ENCODE peak calls at places on chromosomes 12 and 14, in nine cellular contexts. One of them, this sample, is unnamed.

GRCh38 chr12:93245543-93245942 is 132.2 kb upstream of the NUDT4 start:
- DNase-seq in astrocyte of the cerebellum: no peak
- DNase-seq in heart left ventricle: no peak
- DNase-seq in AG10803: no peak
- DNase-seq in AG04450: no peak
- DNase-seq in Calu3: no peak
- DNase-seq in fibroblast of pulmonary artery: no peak
- DNase-seq in HepG2: no peak
- DNase-seq in GM13976: peak
- DNase-seq in this sample: no peak

GRCh38 chr12:76946451-76946850 is 67.6 kb upstream of the CSRP2 start:
- DNase-seq in astrocyte of the cerebellum: no peak
- DNase-seq in heart left ventricle: no peak
- DNase-seq in AG10803: peak
- DNase-seq in AG04450: no peak
- DNase-seq in Calu3: no peak
- DNase-seq in fibroblast of pulmonary artery: no peak
- DNase-seq in HepG2: no peak
- DNase-seq in GM13976: no peak
- DNase-seq in this sample: no peak

GRCh38 chr14:56949828-56950227 is 139.5 kb upstream of the OTX2 start:
- DNase-seq in astrocyte of the cerebellum: no peak
- DNase-seq in heart left ventricle: no peak
- DNase-seq in AG10803: no peak
- DNase-seq in AG04450: no peak
- DNase-seq in Calu3: peak
- DNase-seq in fibroblast of pulmonary artery: no peak
- DNase-seq in HepG2: no peak
- DNase-seq in GM13976: no peak
- DNase-seq in this sample: no peak

GRCh38 chr14:104996483-104996882 is 10.9 kb downstream of the CLBA1 start:
- DNase-seq in astrocyte of the cerebellum: no peak
- DNase-seq in heart left ventricle: no peak
- DNase-seq in AG10803: no peak
- DNase-seq in AG04450: no peak
- DNase-seq in Calu3: no peak
- DNase-seq in fibroblast of pulmonary artery: no peak
- DNase-seq in HepG2: no peak
- DNase-seq in GM13976: no peak
- DNase-seq in this sample: no peak

GRCh38 chr12:40788276-40788675 is 96.0 kb downstream of the CNTN1 start:
- DNase-seq in astrocyte of the cerebellum: no peak
- DNase-seq in heart left ventricle: no peak
- DNase-seq in AG10803: no peak
- DNase-seq in AG04450: no peak
- DNase-seq in Calu3: no peak
- DNase-seq in fibroblast of pulmonary artery: no peak
- DNase-seq in HepG2: no peak
- DNase-seq in GM13976: no peak
- DNase-seq in this sample: no peak

GRCh38 chr14:64704743-64705405 is 650 bp downstream of the PLEKHG3 start:
- DNase-seq in astrocyte of the cerebellum: no peak
- DNase-seq in heart left ventricle: peak
- DNase-seq in AG10803: peak
- DNase-seq in AG04450: no peak
- DNase-seq in Calu3: no peak
- DNase-seq in fibroblast of pulmonary artery: no peak
- DNase-seq in HepG2: no peak
- DNase-seq in GM13976: no peak
- DNase-seq in this sample: peak

GRCh38 chr12:127170271-127171180 is 1096.4 kb upstream of the TMEM132C start:
- DNase-seq in astrocyte of the cerebellum: no peak
- DNase-seq in heart left ventricle: no peak
- DNase-seq in AG10803: peak
- DNase-seq in AG04450: no peak
- DNase-seq in Calu3: no peak
- DNase-seq in fibroblast of pulmonary artery: no peak
- DNase-seq in HepG2: no peak
- DNase-seq in GM13976: no peak
- DNase-seq in this sample: no peak

GRCh38 chr12:118611295-118611694 is 234.9 kb downstream of the SUDS3 start:
- DNase-seq in astrocyte of the cerebellum: no peak
- DNase-seq in heart left ventricle: no peak
- DNase-seq in AG10803: no peak
- DNase-seq in AG04450: no peak
- DNase-seq in Calu3: no peak
- DNase-seq in fibroblast of pulmonary artery: no peak
- DNase-seq in HepG2: no peak
- DNase-seq in GM13976: no peak
- DNase-seq in this sample: peak

GRCh38 chr12:124687695-124688301 is 120.4 kb upstream of the NCOR2 start:
- DNase-seq in astrocyte of the cerebellum: no peak
- DNase-seq in heart left ventricle: peak
- DNase-seq in AG10803: peak
- DNase-seq in AG04450: no peak
- DNase-seq in Calu3: no peak
- DNase-seq in fibroblast of pulmonary artery: peak
- DNase-seq in HepG2: no peak
- DNase-seq in GM13976: no peak
- DNase-seq in this sample: no peak

GRCh38 chr12:48640428-48640827 is 41.6 kb downstream of the KANSL2 start:
- DNase-seq in astrocyte of the cerebellum: no peak
- DNase-seq in heart left ventricle: no peak
- DNase-seq in AG10803: no peak
- DNase-seq in AG04450: no peak
- DNase-seq in Calu3: no peak
- DNase-seq in fibroblast of pulmonary artery: no peak
- DNase-seq in HepG2: no peak
- DNase-seq in GM13976: no peak
- DNase-seq in this sample: no peak

GRCh38 chr12:100375023-100375737 is 18.3 kb downstream of the SLC17A8 start:
- DNase-seq in astrocyte of the cerebellum: peak
- DNase-seq in heart left ventricle: peak
- DNase-seq in AG10803: peak
- DNase-seq in AG04450: no peak
- DNase-seq in Calu3: no peak
- DNase-seq in fibroblast of pulmonary artery: peak
- DNase-seq in HepG2: no peak
- DNase-seq in GM13976: no peak
- DNase-seq in this sample: no peak

GRCh38 chr14:57617510-57617909 is 123.9 kb upstream of the CCDC198 start:
- DNase-seq in astrocyte of the cerebellum: no peak
- DNase-seq in heart left ventricle: no peak
- DNase-seq in AG10803: no peak
- DNase-seq in AG04450: no peak
- DNase-seq in Calu3: no peak
- DNase-seq in fibroblast of pulmonary artery: no peak
- DNase-seq in HepG2: no peak
- DNase-seq in GM13976: no peak
- DNase-seq in this sample: no peak

GRCh38 chr14:34781242-34781641 is 66.8 kb upstream of the CFL2 start:
- DNase-seq in astrocyte of the cerebellum: peak
- DNase-seq in heart left ventricle: no peak
- DNase-seq in AG10803: peak
- DNase-seq in AG04450: peak
- DNase-seq in Calu3: no peak
- DNase-seq in fibroblast of pulmonary artery: peak
- DNase-seq in HepG2: no peak
- DNase-seq in GM13976: no peak
- DNase-seq in this sample: no peak

GRCh38 chr14:104554088-104554607 is 25.4 kb upstream of the C14orf180 start:
- DNase-seq in astrocyte of the cerebellum: no peak
- DNase-seq in heart left ventricle: peak
- DNase-seq in AG10803: no peak
- DNase-seq in AG04450: no peak
- DNase-seq in Calu3: no peak
- DNase-seq in fibroblast of pulmonary artery: no peak
- DNase-seq in HepG2: no peak
- DNase-seq in GM13976: no peak
- DNase-seq in this sample: no peak

GRCh38 chr12:115132145-115132544 is 448.2 kb upstream of the TBX3 start:
- DNase-seq in astrocyte of the cerebellum: peak
- DNase-seq in heart left ventricle: no peak
- DNase-seq in AG10803: peak
- DNase-seq in AG04450: no peak
- DNase-seq in Calu3: no peak
- DNase-seq in fibroblast of pulmonary artery: peak
- DNase-seq in HepG2: no peak
- DNase-seq in GM13976: no peak
- DNase-seq in this sample: no peak

GRCh38 chr12:41142376-41142775 is 45.7 kb upstream of the PDZRN4 start:
- DNase-seq in astrocyte of the cerebellum: no peak
- DNase-seq in heart left ventricle: peak
- DNase-seq in AG10803: no peak
- DNase-seq in AG04450: no peak
- DNase-seq in Calu3: no peak
- DNase-seq in fibroblast of pulmonary artery: no peak
- DNase-seq in HepG2: no peak
- DNase-seq in GM13976: no peak
- DNase-seq in this sample: no peak

GRCh38 chr12:1716911-1717310 is 26.0 kb downstream of the ADIPOR2 start:
- DNase-seq in astrocyte of the cerebellum: peak
- DNase-seq in heart left ventricle: no peak
- DNase-seq in AG10803: no peak
- DNase-seq in AG04450: no peak
- DNase-seq in Calu3: no peak
- DNase-seq in fibroblast of pulmonary artery: no peak
- DNase-seq in HepG2: no peak
- DNase-seq in GM13976: no peak
- DNase-seq in this sample: no peak

GRCh38 chr12:12070674-12071661 is at the start of gene BCL2L14:
- DNase-seq in astrocyte of the cerebellum: no peak
- DNase-seq in heart left ventricle: no peak
- DNase-seq in AG10803: peak
- DNase-seq in AG04450: no peak
- DNase-seq in Calu3: peak
- DNase-seq in fibroblast of pulmonary artery: no peak
- DNase-seq in HepG2: peak
- DNase-seq in GM13976: peak
- DNase-seq in this sample: no peak

DNA sequence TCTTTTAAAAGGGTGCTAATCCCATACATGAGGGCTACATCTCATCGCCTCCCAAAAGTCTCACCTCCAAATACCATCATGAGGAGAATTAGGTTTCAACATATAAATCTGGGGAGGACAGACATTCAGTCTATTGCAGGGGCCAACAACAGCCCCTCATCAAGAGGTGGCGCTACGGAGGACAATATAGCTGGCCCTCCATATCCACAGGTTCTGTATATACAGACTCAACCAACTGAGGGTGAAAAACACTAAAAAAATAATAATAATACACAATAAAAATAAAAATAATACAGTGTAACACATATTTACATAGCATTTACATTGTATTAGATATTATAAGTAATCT is 19.1 kb upstream of the PCNX1 start:
- DNase-seq in astrocyte of the cerebellum: no peak
- DNase-seq in heart left ventricle: no peak
- DNase-seq in AG10803: no peak
- DNase-seq in AG04450: no peak
- DNase-seq in Calu3: no peak
- DNase-seq in fibroblast of pulmonary artery: no peak
- DNase-seq in HepG2: no peak
- DNase-seq in GM13976: no peak
- DNase-seq in this sample: no peak
- TF ChIP-seq CTCF in astrocyte of the cerebellum: no peak
- TF ChIP-seq CTCF in heart left ventricle: no peak
- TF ChIP-seq CTCF in AG10803: no peak
- TF ChIP-seq CTCF in AG04450: no peak
- TF ChIP-seq CTCF in Calu3: no peak
- TF ChIP-seq CTCF in fibroblast of pulmonary artery: no peak
- TF ChIP-seq CTCF in HepG2: no peak
- TF ChIP-seq CTCF in GM13976: no peak
- TF ChIP-seq CTCF in this sample: no peak

GRCh38 chr14:32087173-32087861 is 10.2 kb downstream of the ARHGAP5 start:
- DNase-seq in astrocyte of the cerebellum: peak
- DNase-seq in heart left ventricle: no peak
- DNase-seq in AG10803: peak
- DNase-seq in AG04450: no peak
- DNase-seq in Calu3: no peak
- DNase-seq in fibroblast of pulmonary artery: peak
- DNase-seq in HepG2: peak
- DNase-seq in GM13976: no peak
- DNase-seq in this sample: no peak
- TF ChIP-seq CTCF in astrocyte of the cerebellum: no peak
- TF ChIP-seq CTCF in heart left ventricle: no peak
- TF ChIP-seq CTCF in AG10803: no peak
- TF ChIP-seq CTCF in AG04450: no peak
- TF ChIP-seq CTCF in Calu3: no peak
- TF ChIP-seq CTCF in fibroblast of pulmonary artery: no peak
- TF ChIP-seq CTCF in HepG2: no peak
- TF ChIP-seq CTCF in GM13976: no peak
- TF ChIP-seq CTCF in this sample: no peak

DNA sequence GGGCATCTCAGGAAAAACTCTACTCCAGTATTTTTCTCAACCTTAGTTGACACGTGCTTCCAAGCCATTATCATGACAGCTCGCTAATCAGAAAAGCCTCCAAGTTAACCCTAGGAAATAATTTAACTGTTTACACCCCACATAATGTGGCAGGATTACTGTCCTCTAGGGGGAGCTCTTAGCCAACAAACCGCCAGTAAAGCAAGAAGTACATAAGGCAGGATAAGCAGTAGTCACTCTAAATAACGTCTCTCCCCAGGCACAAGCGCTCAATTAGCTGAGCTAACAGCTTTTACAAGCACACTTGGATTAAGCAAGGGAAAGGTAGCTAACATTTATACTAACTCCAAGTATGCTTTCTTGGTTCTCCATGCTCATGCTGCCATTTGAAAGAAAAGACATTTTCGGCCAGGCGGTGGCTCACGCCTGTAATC is 22.8 kb downstream of the APOBEC1 start:
- DNase-seq in astrocyte of the cerebellum: no peak
- DNase-seq in heart left ventricle: no peak
- DNase-seq in AG10803: no peak
- DNase-seq in AG04450: no peak
- DNase-seq in Calu3: peak
- DNase-seq in fibroblast of pulmonary artery: peak
- DNase-seq in HepG2: peak
- DNase-seq in GM13976: no peak
- DNase-seq in this sample: peak
- TF ChIP-seq CTCF in astrocyte of the cerebellum: peak
- TF ChIP-seq CTCF in heart left ventricle: peak
- TF ChIP-seq CTCF in AG10803: peak
- TF ChIP-seq CTCF in AG04450: peak
- TF ChIP-seq CTCF in Calu3: no peak
- TF ChIP-seq CTCF in fibroblast of pulmonary artery: peak
- TF ChIP-seq CTCF in HepG2: peak
- TF ChIP-seq CTCF in GM13976: peak
- TF ChIP-seq CTCF in this sample: peak

DNA sequence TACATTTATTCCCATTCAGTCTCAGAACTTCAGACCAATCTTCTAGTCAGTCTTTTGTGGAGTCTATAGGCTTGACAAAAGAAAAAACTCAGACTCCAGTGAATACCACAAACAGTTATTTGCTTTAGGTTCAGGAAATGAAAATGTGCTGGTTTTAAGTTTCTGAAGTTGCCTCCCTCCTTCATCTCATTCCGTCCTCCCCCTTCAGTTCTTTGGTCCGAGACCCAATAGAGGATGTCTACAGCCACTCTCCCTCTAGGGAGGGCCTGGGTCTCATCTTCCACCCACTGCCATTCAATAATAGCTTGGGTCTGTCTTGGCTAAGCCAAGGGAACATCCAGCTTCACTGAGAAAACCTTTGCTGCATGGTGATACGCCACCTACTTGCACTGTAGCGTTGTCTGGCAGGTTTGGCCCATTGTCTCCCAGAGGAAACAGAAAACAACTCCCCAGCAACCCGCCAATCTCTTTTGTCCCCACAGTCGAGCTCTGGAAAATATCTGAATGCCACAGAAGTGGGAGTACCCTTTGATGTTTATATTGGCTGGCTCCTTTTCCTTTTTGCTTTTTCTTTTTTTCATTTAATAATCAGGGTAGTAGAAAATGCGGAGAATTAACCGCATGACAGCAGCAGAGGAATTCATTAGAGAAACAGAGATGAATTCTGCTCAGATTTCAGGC is 380.0 kb downstream of the RAD51B start:
- DNase-seq in astrocyte of the cerebellum: peak
- DNase-seq in heart left ventricle: peak
- DNase-seq in AG10803: no peak
- DNase-seq in AG04450: no peak
- DNase-seq in Calu3: no peak
- DNase-seq in fibroblast of pulmonary artery: peak
- DNase-seq in HepG2: no peak
- DNase-seq in GM13976: no peak
- DNase-seq in this sample: peak
- TF ChIP-seq CTCF in astrocyte of the cerebellum: no peak
- TF ChIP-seq CTCF in heart left ventricle: no peak
- TF ChIP-seq CTCF in AG10803: no peak
- TF ChIP-seq CTCF in AG04450: no peak
- TF ChIP-seq CTCF in Calu3: no peak
- TF ChIP-seq CTCF in fibroblast of pulmonary artery: peak
- TF ChIP-seq CTCF in HepG2: no peak
- TF ChIP-seq CTCF in GM13976: no peak
- TF ChIP-seq CTCF in this sample: no peak

This sample was measured in neural crest cell.